ENCODE peak calls at places on chromosomes 1 and 21, in eight cellular contexts. C is hepatocyte, N is H1, R is neural progenitor cell, O is DND-41, J is mammary epithelial cell, T is K562, L is astrocyte. I is an unnamed sample.

GRCh38 chr1:234841710-234842231 is 231.8 kb upstream of the IRF2BP2 start:
- DNase-seq in L (no peak), T (peak; percentile 34), J (no peak), R (no peak), N (no peak), C (no peak), O (no peak), I (no peak)

GRCh38 chr1:221327954-221328353 is 413.9 kb downstream of the DUSP10 start:
- DNase-seq in T (no peak), O (no peak), N (no peak), C (no peak), J (no peak), L (no peak), R (no peak), I (no peak)

GRCh38 chr1:161743231-161743630 is 6.4 kb upstream of the DUSP12 start:
- DNase-seq in N (no peak), O (no peak), L (no peak), R (no peak), T (no peak), C (peak; percentile 26), J (no peak), I (no peak)

GRCh38 chr21:32414579-32415358 is 2.3 kb downstream of the EVA1C start:
- DNase-seq in N (no peak), T (no peak), C (peak; percentile 21), J (peak; percentile 30), R (peak; percentile 11), O (no peak), L (peak; percentile 26), I (no peak)

GRCh38 chr1:173038875-173039554 is 11.7 kb downstream of the TNFSF18 start:
- DNase-seq in L (no peak), O (no peak), N (no peak), J (no peak), R (no peak), T (no peak), C (no peak), I (no peak)

GRCh38 chr1:54965624-54966340 is 14.6 kb upstream of the TMEM61 start:
- DNase-seq in O (no peak), L (peak; percentile 21), J (peak; percentile 52), N (no peak), R (no peak), T (peak; percentile 43), C (no peak), I (no peak)

GRCh38 chr21:40215941-40216340 is 348.7 kb downstream of the PCP4 start:
- DNase-seq in R (no peak), T (no peak), J (peak; percentile 83), N (no peak), O (no peak), L (no peak), C (no peak), I (no peak)

GRCh38 chr1:43572551-43572950 is 41.9 kb downstream of the PTPRF start:
- DNase-seq in C (no peak), T (no peak), J (no peak), L (no peak), O (no peak), N (no peak), R (peak; percentile 74), I (no peak)

GRCh38 chr1:178606839-178607238 is 93.9 kb downstream of the TEX35 start:
- DNase-seq in J (no peak), R (no peak), C (no peak), T (no peak), L (no peak), N (no peak), O (no peak), I (no peak)

GRCh38 chr1:41322835-41323234 is 38.4 kb upstream of the FOXO6 start:
- DNase-seq in C (no peak), T (peak; percentile 75), N (peak; percentile 36), O (peak; percentile 27), R (peak; percentile 80), L (no peak), J (peak; percentile 45), I (no peak)

GRCh38 chr1:92087542-92087941 is 7.4 kb downstream of the BTBD8 start:
- DNase-seq in J (no peak), O (no peak), T (no peak), N (no peak), C (no peak), R (no peak), L (no peak), I (no peak)

GRCh38 chr21:45386336-45386727 is 18.6 kb upstream of the COL18A1 start:
- DNase-seq in C (no peak), T (no peak), O (no peak), J (no peak), N (no peak), L (no peak), R (no peak), I (no peak)

GRCh38 chr1:191498318-191498717 is 659.9 kb upstream of the RGS18 start:
- DNase-seq in C (no peak), O (no peak), J (peak; percentile 1), T (peak; percentile 22), R (no peak), N (no peak), L (peak; percentile 27), I (no peak)

GRCh38 chr1:25809283-25809926 is 9.4 kb downstream of the SELENON start:
- DNase-seq in R (no peak), O (no peak), J (no peak), N (no peak), T (no peak), L (no peak), C (no peak), I (no peak)

GRCh38 chr1:39757501-39757900 is 13.6 kb downstream of the OXCT2 start:
- DNase-seq in T (no peak), C (no peak), J (no peak), R (no peak), L (no peak), N (no peak), O (no peak), I (no peak)

GRCh38 chr1:159953866-159954515 is at the start of gene SLAMF9:
- DNase-seq in T (no peak), L (peak; percentile 47), R (no peak), J (peak; percentile 57), O (no peak), C (no peak), N (no peak), I (no peak)

GRCh38 chr1:19892628-19893168 is 10.5 kb downstream of the OTUD3 start:
- DNase-seq in C (no peak), L (peak; percentile 12), J (no peak), T (no peak), O (no peak), N (no peak), R (no peak), I (no peak)

GRCh38 chr21:34890724-34891609 is 158.1 kb downstream of the RUNX1 start:
- DNase-seq in C (peak; percentile 52), O (no peak), R (peak; percentile 72), T (no peak), N (no peak), L (peak; percentile 52), J (peak; percentile 63), I (no peak)
- TF ChIP-seq EZH2 in C (no peak), O (no peak), R (peak; percentile 96), T (no peak), N (peak; percentile 90), L (no peak), J (no peak), I (no peak)

GRCh38 chr1:88784551-88784950 is 100.5 kb downstream of the PKN2 start:
- DNase-seq in T (no peak), N (no peak), R (no peak), J (no peak), L (no peak), C (no peak), O (no peak), I (no peak)
- H3K4me1 ChIP-seq in T (no peaks in the 10 kb centered on the region), N (peaks cover 11% of the 10 kb centered on the region), R (peaks cover 9% of the 10 kb centered on the region), J (no peaks in the 10 kb centered on the region), L (no peaks in the 10 kb centered on the region), C (no peaks in the 10 kb centered on the region), O (no peaks in the 10 kb centered on the region), I (no peaks in the 10 kb centered on the region)

DNA sequence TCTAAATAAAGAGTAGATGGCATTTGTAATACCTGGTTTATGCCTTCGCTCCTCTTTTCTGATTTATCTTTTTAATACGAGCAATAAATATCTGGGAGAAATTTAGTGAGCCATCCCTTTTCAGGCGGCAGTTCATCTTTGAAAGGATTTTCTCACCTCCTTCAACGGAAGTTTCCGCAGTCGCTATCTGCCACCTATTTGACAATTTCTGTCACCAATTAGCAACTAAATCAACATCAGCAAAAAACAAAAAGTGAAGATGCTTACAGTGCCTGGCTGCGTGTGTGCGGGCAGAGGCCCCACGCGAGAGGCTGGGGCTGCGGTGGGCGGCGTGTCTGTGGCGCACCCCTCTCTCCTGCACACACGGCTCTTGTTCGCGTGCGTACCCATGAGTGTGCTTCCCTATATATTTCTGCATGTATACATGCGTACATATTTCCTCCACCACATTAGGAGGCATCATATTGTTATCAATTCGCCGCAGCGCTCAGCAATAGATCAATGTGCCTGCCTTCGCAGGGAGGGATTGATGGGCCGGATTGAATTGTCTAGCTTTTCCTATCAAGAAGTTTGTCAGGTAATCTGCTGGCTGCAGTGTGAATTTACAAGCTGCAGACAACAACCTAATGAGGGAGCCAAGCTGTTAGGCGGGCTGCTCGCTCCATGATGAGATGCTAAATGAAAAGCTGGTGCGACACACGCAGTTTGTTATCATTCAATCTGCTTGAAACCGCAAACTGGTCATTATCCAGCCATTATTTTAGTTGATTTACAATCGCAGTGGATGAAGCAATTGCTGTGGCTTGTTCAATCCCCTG is 117.5 kb upstream of the BARHL2 start:
- DNase-seq in R (peak; percentile 48), C (no peak), O (no peak), T (no peak), N (no peak), L (no peak), J (no peak), I (no peak)
- TF ChIP-seq EZH2 in R (peak; percentile 86), C (no peak), O (no peak), T (no peak), N (no peak), L (no peak), J (peak; percentile 85), I (peak; percentile 94)

GRCh38 chr1:245298781-245299180 is 144.0 kb downstream of the KIF26B start:
- DNase-seq in T (no peak), C (no peak), J (peak; percentile 57), L (peak; percentile 80), N (no peak), O (no peak), R (no peak), I (no peak)

GRCh38 chr1:245306020-245306419 is 151.2 kb downstream of the KIF26B start:
- DNase-seq in T (no peak), L (no peak), N (no peak), R (no peak), C (no peak), O (no peak), J (no peak), I (no peak)

GRCh38 chr1:245304698-245305097 is 149.9 kb downstream of the KIF26B start:
- DNase-seq in L (no peak), N (no peak), C (no peak), T (no peak), O (no peak), J (peak; percentile 34), R (no peak), I (no peak)

GRCh38 chr1:245301921-245302320 is 147.1 kb downstream of the KIF26B start:
- DNase-seq in R (no peak), L (no peak), J (no peak), C (no peak), N (no peak), T (no peak), O (no peak), I (no peak)

DNA sequence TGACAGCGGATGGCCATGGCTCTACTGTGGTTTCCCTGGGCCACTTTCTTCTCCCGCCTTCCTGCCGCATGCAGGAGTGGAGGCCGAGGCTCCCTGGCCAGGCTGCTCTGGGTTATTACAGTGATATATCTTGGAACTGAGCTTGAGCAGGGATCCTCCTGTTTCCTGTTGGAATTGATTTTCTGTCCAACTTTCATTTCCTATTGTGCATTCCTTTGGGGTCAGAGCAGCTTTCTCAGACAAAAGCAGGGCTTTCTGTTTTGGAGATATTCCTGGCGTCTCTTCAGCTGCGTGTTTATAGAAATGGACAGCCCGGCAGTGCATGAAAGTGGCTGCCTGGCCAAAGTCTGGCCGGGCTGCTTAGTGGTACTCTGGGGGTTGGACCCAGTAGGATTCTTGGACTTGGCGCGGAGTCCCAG is 146.4 kb downstream of the KIF26B start:
- DNase-seq in O (no peak), N (no peak), L (peak; percentile 51), R (no peak), T (no peak), J (no peak), C (no peak), I (no peak)
- H3K4me1 ChIP-seq in O (no peaks in the 10 kb centered on the region), N (no peaks in the 10 kb centered on the region), L (no peaks in the 10 kb centered on the region), R (no peaks in the 10 kb centered on the region), T (no peaks in the 10 kb centered on the region), J (no peaks in the 10 kb centered on the region), C (no peaks in the 10 kb centered on the region), I (no peaks in the 10 kb centered on the region)